ENCODE peak calls at places on chromosome 9, in six cellular contexts. One of them, this sample, is unnamed.

GRCh38 chr9:136629001-136629878 is 33.5 kb upstream of the EGFL7 start:
- DNase-seq in lower lobe of right lung: peak; percentile 42
- DNase-seq in T follicular helper cell: no peak
- DNase-seq in amniotic stem cell: no peak
- DNase-seq in ACHN: no peak
- DNase-seq in esophagus squamous epithelium: no peak
- DNase-seq in this sample: no peak

GRCh38 chr9:34204011-34204635 is 25.3 kb downstream of the UBAP1 start:
- DNase-seq in lower lobe of right lung: no peak
- DNase-seq in T follicular helper cell: no peak
- DNase-seq in amniotic stem cell: no peak
- DNase-seq in ACHN: no peak
- DNase-seq in esophagus squamous epithelium: no peak
- DNase-seq in this sample: no peak

GRCh38 chr9:68730570-68731227 is 25.7 kb downstream of the PIP5K1B start:
- DNase-seq in lower lobe of right lung: no peak
- DNase-seq in T follicular helper cell: no peak
- DNase-seq in amniotic stem cell: no peak
- DNase-seq in ACHN: no peak
- DNase-seq in esophagus squamous epithelium: no peak
- DNase-seq in this sample: no peak

GRCh38 chr9:133855802-133856592 is 117.8 kb upstream of the SARDH start:
- DNase-seq in lower lobe of right lung: peak; percentile 76
- DNase-seq in T follicular helper cell: no peak
- DNase-seq in amniotic stem cell: no peak
- DNase-seq in ACHN: no peak
- DNase-seq in esophagus squamous epithelium: no peak
- DNase-seq in this sample: no peak

GRCh38 chr9:18256574-18256973 is 217.4 kb upstream of the ADAMTSL1 start:
- DNase-seq in lower lobe of right lung: no peak
- DNase-seq in T follicular helper cell: no peak
- DNase-seq in amniotic stem cell: no peak
- DNase-seq in ACHN: no peak
- DNase-seq in esophagus squamous epithelium: no peak
- DNase-seq in this sample: peak; percentile 45

GRCh38 chr9:133989554-133990365 is 2.4 kb downstream of the VAV2 start:
- DNase-seq in lower lobe of right lung: no peak
- DNase-seq in T follicular helper cell: no peak
- DNase-seq in amniotic stem cell: no peak
- DNase-seq in ACHN: no peak
- DNase-seq in esophagus squamous epithelium: no peak
- DNase-seq in this sample: no peak

GRCh38 chr9:12968093-12968492 is 193.3 kb downstream of the LURAP1L start:
- DNase-seq in lower lobe of right lung: no peak
- DNase-seq in T follicular helper cell: no peak
- DNase-seq in amniotic stem cell: no peak
- DNase-seq in ACHN: no peak
- DNase-seq in esophagus squamous epithelium: no peak
- DNase-seq in this sample: no peak

GRCh38 chr9:12774861-12775367 is at the start of gene LURAP1L:
- DNase-seq in lower lobe of right lung: no peak
- DNase-seq in T follicular helper cell: no peak
- DNase-seq in amniotic stem cell: no peak
- DNase-seq in ACHN: peak; percentile 71
- DNase-seq in esophagus squamous epithelium: no peak
- DNase-seq in this sample: peak; percentile 40

GRCh38 chr9:127751269-127752054 is 16.4 kb upstream of the TOR2A start:
- DNase-seq in lower lobe of right lung: no peak
- DNase-seq in T follicular helper cell: no peak
- DNase-seq in amniotic stem cell: no peak
- DNase-seq in ACHN: peak; percentile 33
- DNase-seq in esophagus squamous epithelium: no peak
- DNase-seq in this sample: no peak

GRCh38 chr9:124286292-124286931 is 28.7 kb downstream of the NEK6 start:
- DNase-seq in lower lobe of right lung: peak; percentile 73
- DNase-seq in T follicular helper cell: no peak
- DNase-seq in amniotic stem cell: peak; percentile 67
- DNase-seq in ACHN: peak; percentile 92
- DNase-seq in esophagus squamous epithelium: no peak
- DNase-seq in this sample: no peak

GRCh38 chr9:127812936-127813675 is 10.4 kb downstream of the FPGS start:
- DNase-seq in lower lobe of right lung: no peak
- DNase-seq in T follicular helper cell: no peak
- DNase-seq in amniotic stem cell: no peak
- DNase-seq in ACHN: no peak
- DNase-seq in esophagus squamous epithelium: no peak
- DNase-seq in this sample: no peak

GRCh38 chr9:77939149-77939668 is 92.4 kb downstream of the GNAQ start:
- DNase-seq in lower lobe of right lung: no peak
- DNase-seq in T follicular helper cell: no peak
- DNase-seq in amniotic stem cell: no peak
- DNase-seq in ACHN: no peak
- DNase-seq in esophagus squamous epithelium: no peak
- DNase-seq in this sample: no peak

GRCh38 chr9:115264333-115264732 is 146.4 kb upstream of the TNC start:
- DNase-seq in lower lobe of right lung: no peak
- DNase-seq in T follicular helper cell: no peak
- DNase-seq in amniotic stem cell: no peak
- DNase-seq in ACHN: no peak
- DNase-seq in esophagus squamous epithelium: no peak
- DNase-seq in this sample: no peak

GRCh38 chr9:130623466-130623865 is 40.9 kb upstream of the PRDM12 start:
- DNase-seq in lower lobe of right lung: no peak
- DNase-seq in T follicular helper cell: no peak
- DNase-seq in amniotic stem cell: no peak
- DNase-seq in ACHN: no peak
- DNase-seq in esophagus squamous epithelium: no peak
- DNase-seq in this sample: no peak

GRCh38 chr9:91736311-91736710 is 213.7 kb downstream of the ROR2 start:
- DNase-seq in lower lobe of right lung: no peak
- DNase-seq in T follicular helper cell: no peak
- DNase-seq in amniotic stem cell: no peak
- DNase-seq in ACHN: no peak
- DNase-seq in esophagus squamous epithelium: no peak
- DNase-seq in this sample: no peak

GRCh38 chr9:91935066-91935729 is 14.8 kb downstream of the ROR2 start:
- DNase-seq in lower lobe of right lung: no peak
- DNase-seq in T follicular helper cell: no peak
- DNase-seq in amniotic stem cell: no peak
- DNase-seq in ACHN: no peak
- DNase-seq in esophagus squamous epithelium: no peak
- DNase-seq in this sample: no peak

GRCh38 chr9:108634669-108635462 is 220.9 kb downstream of the ACTL7B start:
- DNase-seq in lower lobe of right lung: no peak
- DNase-seq in T follicular helper cell: no peak
- DNase-seq in amniotic stem cell: no peak
- DNase-seq in ACHN: no peak
- DNase-seq in esophagus squamous epithelium: no peak
- DNase-seq in this sample: no peak

GRCh38 chr9:19517202-19517942 is 108.6 kb downstream of the ACER2 start:
- DNase-seq in lower lobe of right lung: no peak
- DNase-seq in T follicular helper cell: no peak
- DNase-seq in amniotic stem cell: no peak
- DNase-seq in ACHN: peak; percentile 31
- DNase-seq in esophagus squamous epithelium: no peak
- DNase-seq in this sample: no peak

GRCh38 chr9:125759812-125760134 is 12.6 kb downstream of the PBX3 start:
- DNase-seq in lower lobe of right lung: no peak
- DNase-seq in T follicular helper cell: no peak
- DNase-seq in amniotic stem cell: no peak
- DNase-seq in ACHN: no peak
- DNase-seq in esophagus squamous epithelium: no peak
- DNase-seq in this sample: no peak

GRCh38 chr9:114344692-114345091 is 15.0 kb downstream of the ORM2 start:
- DNase-seq in lower lobe of right lung: no peak
- DNase-seq in T follicular helper cell: no peak
- DNase-seq in amniotic stem cell: no peak
- DNase-seq in ACHN: no peak
- DNase-seq in esophagus squamous epithelium: no peak
- DNase-seq in this sample: no peak

GRCh38 chr9:116020146-116020545 is 133.4 kb upstream of the PAPPA start:
- DNase-seq in lower lobe of right lung: no peak
- DNase-seq in T follicular helper cell: no peak
- DNase-seq in amniotic stem cell: no peak
- DNase-seq in ACHN: no peak
- DNase-seq in esophagus squamous epithelium: no peak
- DNase-seq in this sample: no peak

This sample was measured in Right ventricle myocardium superior.